ENCODE peak calls at places on chromosomes 6 and 20, in four cellular contexts. V is spleen, P is neural progenitor cell, D is fibroblast of lung. X is an unnamed sample. For H3K4me1 and H3K9me3, the result is how much of the 10 kb centered on the place peaks cover.

GRCh38 chr6:96391776-96392175 is 129.8 kb upstream of the UFL1 start:
- DNase-seq in V (no peak), P (peak), D (peak), X (peak)

GRCh38 chr6:70375166-70375565 is 38.1 kb upstream of the FAM135A start:
- DNase-seq in V (no peak), P (no peak), D (peak), X (no peak)

GRCh38 chr6:167559675-167560479 is 235.0 kb downstream of the TTLL2 start:
- DNase-seq in V (no peak), P (peak), D (no peak), X (no peak)

GRCh38 chr6:50927816-50928215 is 109.1 kb downstream of the TFAP2B start:
- DNase-seq in V (no peak), P (no peak), D (peak), X (no peak)

GRCh38 chr6:141445928-141446628 is 686.6 kb upstream of the GJE1 start:
- DNase-seq in V (no peak), P (peak), D (no peak), X (no peak)

GRCh38 chr6:138568997-138569396 is 69.7 kb upstream of the NHSL1 start:
- DNase-seq in V (no peak), P (no peak), D (no peak), X (no peak)

GRCh38 chr20:53736122-53736756 is 142.6 kb upstream of the ZNF217 start:
- DNase-seq in V (no peak), P (peak), D (peak), X (peak)

GRCh38 chr20:51738877-51739447 is 29.2 kb downstream of the ATP9A start:
- DNase-seq in V (no peak), P (no peak), D (peak), X (no peak)

GRCh38 chr6:4401408-4402367 is 266.3 kb upstream of the ECI2 start:
- DNase-seq in V (no peak), P (no peak), D (peak), X (no peak)

GRCh38 chr20:61874421-61875068 is 191.1 kb downstream of the TAF4 start:
- DNase-seq in V (no peak), P (peak), D (peak), X (peak)

GRCh38 chr6:33683051-33683571 is 28.4 kb downstream of the UQCC2 start:
- DNase-seq in V (peak), P (no peak), D (peak), X (no peak)

GRCh38 chr20:24318569-24319352 is 150.7 kb upstream of the SYNDIG1 start:
- DNase-seq in V (no peak), P (no peak), D (no peak), X (no peak)

GRCh38 chr6:91731939-91732338 is 1145.1 kb upstream of the MAP3K7 start:
- DNase-seq in V (no peak), P (no peak), D (no peak), X (no peak)

GRCh38 chr6:159788757-159789376 is 535 bp downstream of the TCP1 start:
- DNase-seq in V (peak), P (peak), D (peak), X (no peak)

GRCh38 chr6:69825904-69826303 is 29.1 kb upstream of the LMBRD1 start:
- DNase-seq in V (no peak), P (no peak), D (peak), X (no peak)

GRCh38 chr6:45965787-45966186 is 49.9 kb downstream of the CLIC5 start:
- DNase-seq in V (no peak), P (no peak), D (peak), X (no peak)

GRCh38 chr6:154138806-154139205 is 99.8 kb downstream of the OPRM1 start:
- DNase-seq in V (no peak), P (no peak), D (no peak), X (no peak)

GRCh38 chr6:40956871-40957270 is 82.2 kb downstream of the UNC5CL start:
- DNase-seq in V (no peak), P (peak), D (peak), X (no peak)

GRCh38 chr6:84052204-84052882 is 18.8 kb downstream of the MRAP2 start:
- DNase-seq in V (peak), P (peak), D (peak), X (peak)

GRCh38 chr6:69090132-69090531 is 455.1 kb downstream of the ADGRB3 start:
- DNase-seq in V (no peak), P (no peak), D (peak), X (no peak)

GRCh38 chr6:170374571-170375444 is 68.2 kb downstream of the FAM120B start:
- DNase-seq in V (no peak), P (no peak), D (no peak), X (no peak)

GRCh38 chr6:111573892-111574800 is 31.5 kb downstream of the TRAF3IP2 start:
- DNase-seq in V (no peak), P (no peak), D (peak), X (no peak)

GRCh38 chr20:6014017-6014416 is 39.8 kb downstream of the LRRN4 start:
- DNase-seq in V (no peak), P (no peak), D (no peak), X (no peak)

GRCh38 chr20:478949-479429 is 16.7 kb upstream of the TBC1D20 start:
- DNase-seq in V (no peak), P (peak), D (peak), X (peak)

GRCh38 chr6:27168586-27169443 is 78.7 kb upstream of the PRSS16 start:
- DNase-seq in V (no peak), P (no peak), D (peak), X (no peak)

GRCh38 chr6:357261-357790 is 34.2 kb upstream of the IRF4 start:
- DNase-seq in V (peak), P (no peak), D (no peak), X (no peak)

GRCh38 chr6:35916056-35916455 is 4.8 kb downstream of the SRPK1 start:
- DNase-seq in V (no peak), P (no peak), D (no peak), X (no peak)
- H3K4me3 ChIP-seq in V (no peak), P (no peak), D (no peak), X (no peak)

GRCh38 chr20:49684335-49684997 is 29.2 kb downstream of the B4GALT5 start:
- DNase-seq in V (no peak), P (no peak), D (no peak), X (no peak)
- H3K4me1 ChIP-seq in V (under half), P (half or more), D (under half), X (under half)

GRCh38 chr6:22668717-22669116 is 99.4 kb downstream of the HDGFL1 start:
- DNase-seq in V (no peak), P (no peak), D (no peak), X (no peak)

GRCh38 chr6:22667855-22668254 is 98.5 kb downstream of the HDGFL1 start:
- DNase-seq in V (no peak), P (no peak), D (no peak), X (no peak)

GRCh38 chr6:22664968-22665367 is 95.6 kb downstream of the HDGFL1 start:
- DNase-seq in V (no peak), P (no peak), D (no peak), X (no peak)

GRCh38 chr6:22666021-22666420 is 96.7 kb downstream of the HDGFL1 start:
- DNase-seq in V (no peak), P (no peak), D (no peak), X (no peak)

DNA sequence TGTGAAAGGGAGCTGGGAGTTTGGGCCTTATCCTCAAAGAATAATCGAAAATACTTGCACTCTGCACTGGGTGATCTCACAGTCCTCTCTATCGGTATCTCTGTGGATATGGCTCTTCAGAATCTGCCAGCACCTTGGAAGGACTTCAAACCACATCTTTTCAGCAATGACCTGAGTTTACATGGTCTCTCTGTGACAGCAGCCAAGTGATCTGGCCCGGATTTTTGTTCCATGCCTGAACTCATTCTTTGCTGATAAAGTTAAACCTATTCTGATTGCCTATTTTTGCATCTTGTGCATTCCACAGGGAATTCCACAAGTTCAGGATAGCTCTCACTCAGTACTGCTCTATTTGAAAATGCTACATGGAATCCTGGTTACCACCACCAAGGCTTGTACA is 98.9 kb downstream of the HDGFL1 start:
- DNase-seq in V (no peak), P (no peak), D (peak), X (no peak)
- H3K9me3 ChIP-seq in V (under half), P (under half), D (under half), X (under half)

GRCh38 chr20:59135093-59135492 is 28.5 kb upstream of the ZNF831 start:
- DNase-seq in V (no peak), P (no peak), D (no peak), X (no peak)

GRCh38 chr20:59136027-59136426 is 27.6 kb upstream of the ZNF831 start:
- DNase-seq in V (no peak), P (no peak), D (no peak), X (no peak)

GRCh38 chr20:59137532-59137931 is 26.1 kb upstream of the ZNF831 start:
- DNase-seq in V (no peak), P (no peak), D (no peak), X (no peak)

GRCh38 chr20:59131541-59132285 is 31.9 kb upstream of the ZNF831 start:
- DNase-seq in V (no peak), P (no peak), D (no peak), X (no peak)

DNA sequence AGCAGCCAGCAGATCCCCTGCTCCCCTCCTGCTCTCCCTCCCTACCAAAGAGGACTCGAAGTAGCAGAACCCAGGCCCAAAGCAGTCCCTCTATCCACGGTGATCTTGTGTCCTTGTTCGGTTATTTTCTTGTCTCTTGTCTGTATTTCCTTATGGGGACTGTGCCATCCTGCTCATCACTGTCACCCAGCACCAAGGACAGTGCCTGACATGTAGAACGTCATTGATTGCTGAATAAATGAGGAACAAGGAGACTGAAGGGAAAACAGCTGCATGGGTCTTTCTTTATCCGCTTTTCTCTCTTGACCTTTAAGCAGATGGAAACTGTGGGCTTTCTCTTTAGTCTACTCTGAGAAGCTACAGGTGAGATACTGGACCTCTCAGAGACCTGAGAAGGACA is 29.4 kb upstream of the ZNF831 start:
- DNase-seq in V (no peak), P (peak), D (no peak), X (no peak)
- H3K4me3 ChIP-seq in V (no peak), P (no peak), D (no peak), X (no peak)

GRCh38 chr6:134520181-134521115 is 202.5 kb upstream of the SGK1 start:
- DNase-seq in V (no peak), P (no peak), D (peak), X (no peak)

GRCh38 chr6:134519456-134519855 is 201.5 kb upstream of the SGK1 start:
- DNase-seq in V (peak), P (no peak), D (no peak), X (no peak)

GRCh38 chr6:134523903-134524302 is 206.0 kb upstream of the SGK1 start:
- DNase-seq in V (no peak), P (no peak), D (no peak), X (no peak)

GRCh38 chr6:134523051-134523450 is 205.1 kb upstream of the SGK1 start:
- DNase-seq in V (no peak), P (no peak), D (no peak), X (no peak)

GRCh38 chr6:134521116-134521501 is 203.2 kb upstream of the SGK1 start:
- DNase-seq in V (no peak), P (no peak), D (no peak), X (no peak)
- H3K4me1 ChIP-seq in V (under half), P (under half), D (under half), X (under half)

GRCh38 chr20:56204206-56204605 is 44.3 kb upstream of the MC3R start:
- DNase-seq in V (no peak), P (no peak), D (no peak), X (no peak)
- H3K9me3 ChIP-seq in V (under half), P (under half), D (under half), X (under half)